ENCODE peak calls at places on chromosomes 2 and 18, in nine cellular contexts. I is GM20000; W is adipocyte; U is NCI-H748 treated with DMSO at 0.1 percent for 48 hours; N is H7; H is HCEC 1CT; X is fibroblast of villous mesenchyme; Z is astrocyte of the spinal cord; Y is stimulated activated naive CD4-positive, alpha-beta T cell. S is an unnamed sample.
A peak's percentile ranks its signal among the peaks of the same experiment; 100 is the strongest.

GRCh38 chr2:98482362-98482761 is 37.7 kb downstream of the INPP4A start:
- DNase-seq in Y (no peak), H (no peak), W (no peak), X (no peak), Z (no peak), I (no peak), U (no peak), N (no peak), S (no peak)

GRCh38 chr2:186068154-186068826 is 329.7 kb downstream of the FSIP2 start:
- DNase-seq in I (no peak), Z (no peak), X (peak; percentile 50), N (no peak), W (peak; percentile 2), H (peak; percentile 29), U (no peak), Y (no peak), S (peak; percentile 51)

GRCh38 chr2:10963155-10963554 is 51.4 kb downstream of the KCNF1 start:
- DNase-seq in H (peak; percentile 22), X (peak; percentile 43), Y (no peak), N (no peak), U (no peak), I (no peak), W (peak; percentile 10), Z (peak; percentile 27), S (no peak)

GRCh38 chr2:120224735-120225548 is 1.7 kb upstream of the TMEM185B start:
- DNase-seq in W (no peak), N (no peak), H (no peak), Y (no peak), I (no peak), U (peak; percentile 17), Z (no peak), X (no peak), S (no peak)

GRCh38 chr2:61023670-61024069 is 5.6 kb upstream of the PUS10 start:
- DNase-seq in X (no peak), Z (no peak), N (no peak), W (no peak), H (no peak), I (no peak), U (no peak), Y (no peak), S (no peak)

GRCh38 chr2:99754215-99754614 is 264.4 kb upstream of the REV1 start:
- DNase-seq in I (no peak), U (no peak), H (no peak), N (no peak), X (peak; percentile 66), Y (no peak), W (peak; percentile 64), Z (no peak), S (no peak)

GRCh38 chr18:68417826-68418225 is 297.1 kb downstream of the TMX3 start:
- DNase-seq in H (peak; percentile 86), W (peak; percentile 84), Z (no peak), N (no peak), U (no peak), Y (no peak), X (peak; percentile 86), I (no peak), S (no peak)

GRCh38 chr2:183250472-183250871 is 126.2 kb downstream of the NUP35 start:
- DNase-seq in N (no peak), Z (no peak), X (no peak), H (peak; percentile 25), Y (no peak), U (no peak), W (no peak), I (no peak), S (no peak)

GRCh38 chr18:34609991-34610658 is 100.0 kb upstream of the DTNA start:
- DNase-seq in X (no peak), U (no peak), Z (no peak), W (peak; percentile 9), H (no peak), N (no peak), Y (no peak), I (no peak), S (no peak)

GRCh38 chr2:160974803-160975202 is 185.4 kb upstream of the TANK start:
- DNase-seq in U (no peak), I (no peak), X (no peak), Y (no peak), W (no peak), H (no peak), N (no peak), Z (no peak), S (no peak)

GRCh38 chr2:168567840-168568239 is 111.8 kb downstream of the CERS6 start:
- DNase-seq in H (no peak), U (no peak), Y (no peak), X (no peak), N (no peak), Z (no peak), W (no peak), I (no peak), S (no peak)

GRCh38 chr2:39409697-39410389 is 27.2 kb downstream of the MAP4K3 start:
- DNase-seq in W (no peak), H (no peak), Z (no peak), X (no peak), I (no peak), U (no peak), N (no peak), Y (no peak), S (no peak)

GRCh38 chr2:127740665-127741287 is 39.5 kb downstream of the SFT2D3 start:
- DNase-seq in Y (no peak), X (no peak), Z (no peak), I (no peak), U (peak; percentile 4), W (no peak), H (no peak), N (no peak), S (no peak)

GRCh38 chr2:25257032-25257455 is 84.7 kb downstream of the DNMT3A start:
- DNase-seq in W (peak; percentile 36), Z (peak; percentile 71), H (no peak), I (no peak), X (peak; percentile 57), Y (no peak), U (no peak), N (peak; percentile 37), S (peak; percentile 94)

GRCh38 chr2:239955989-239956817 is 68.9 kb downstream of the NDUFA10 start:
- DNase-seq in X (no peak), U (no peak), Y (no peak), W (no peak), H (no peak), I (no peak), N (no peak), Z (no peak), S (no peak)

GRCh38 chr2:236335696-236336574 is 71.7 kb upstream of the ASB18 start:
- DNase-seq in N (no peak), X (no peak), H (no peak), I (no peak), U (no peak), Y (no peak), W (no peak), Z (no peak), S (no peak)

GRCh38 chr2:29841386-29842004 is 79.9 kb downstream of the ALK start:
- DNase-seq in N (peak; percentile 64), W (peak; percentile 72), H (peak; percentile 44), Y (no peak), X (peak; percentile 38), Z (peak; percentile 39), U (no peak), I (peak; percentile 54), S (peak; percentile 55)

GRCh38 chr2:73984203-73984921 is at the start of gene TET3:
- DNase-seq in U (no peak), H (no peak), Z (no peak), Y (peak; percentile 29), I (peak; percentile 88), X (no peak), W (peak; percentile 63), N (peak; percentile 92), S (peak; percentile 84)

GRCh38 chr2:28709101-28709500 is 42.5 kb upstream of the PPP1CB start:
- DNase-seq in U (no peak), N (no peak), X (peak; percentile 74), I (no peak), H (no peak), Z (no peak), Y (no peak), W (peak; percentile 28), S (peak; percentile 45)

GRCh38 chr2:84748339-84748738 is 132.5 kb downstream of the TRABD2A start:
- DNase-seq in Y (no peak), Z (no peak), U (no peak), I (no peak), W (no peak), H (no peak), X (no peak), N (no peak), S (no peak)

GRCh38 chr18:55763298-55763697 is 175.3 kb upstream of the TCF4 start:
- DNase-seq in W (peak; percentile 35), X (peak; percentile 17), U (no peak), I (no peak), Y (no peak), N (no peak), H (peak; percentile 58), Z (peak; percentile 71), S (no peak)

GRCh38 chr2:15577071-15577706 is 14.5 kb upstream of the DDX1 start:
- DNase-seq in Z (peak; percentile 78), I (peak; percentile 66), H (peak; percentile 64), Y (peak; percentile 70), U (peak; percentile 76), W (peak; percentile 94), N (peak; percentile 72), X (peak; percentile 82), S (peak; percentile 96)

S was measured in left kidney.